ENCODE peak calls at places on chromosomes 3 and 15, in four cellular contexts. N is OCI-LY7, P is upper lobe of left lung, L is breast epithelium. H is an unnamed sample.

GRCh38 chr3:119323401-119324107 is 29.4 kb downstream of the ARHGAP31 start:
- DNase-seq in N (no peak), P (no peak), L (no peak), H (peak)

GRCh38 chr3:112048911-112049310 is 14.4 kb downstream of the TMPRSS7 start:
- DNase-seq in N (no peak), P (peak), L (no peak), H (no peak)

GRCh38 chr3:171108066-171108465 is 81.5 kb upstream of the SLC2A2 start:
- DNase-seq in N (no peak), P (no peak), L (no peak), H (no peak)

GRCh38 chr3:197465996-197466549 is 89.7 kb downstream of the BDH1 start:
- DNase-seq in N (no peak), P (no peak), L (no peak), H (no peak)

GRCh38 chr3:45623846-45624245 is 29.3 kb downstream of the LIMD1 start:
- DNase-seq in N (no peak), P (no peak), L (no peak), H (no peak)

GRCh38 chr3:101513419-101513986 is 491 bp upstream of the SENP7 start:
- DNase-seq in N (no peak), P (no peak), L (no peak), H (no peak)

GRCh38 chr3:3368336-3368735 is 188.8 kb upstream of the CRBN start:
- DNase-seq in N (no peak), P (no peak), L (no peak), H (no peak)

GRCh38 chr3:39972508-39972907 is 163.1 kb downstream of the MYRIP start:
- DNase-seq in N (no peak), P (no peak), L (no peak), H (no peak)

GRCh38 chr3:13685721-13686120 is 136.8 kb downstream of the FBLN2 start:
- DNase-seq in N (no peak), P (no peak), L (no peak), H (no peak)

GRCh38 chr15:95733931-95734330 is 596.6 kb upstream of the NR2F2 start:
- DNase-seq in N (no peak), P (no peak), L (no peak), H (no peak)

GRCh38 chr15:95739161-95739560 is 591.3 kb upstream of the NR2F2 start:
- DNase-seq in N (no peak), P (no peak), L (no peak), H (no peak)

GRCh38 chr15:95737051-95737450 is 593.4 kb upstream of the NR2F2 start:
- DNase-seq in N (no peak), P (no peak), L (no peak), H (no peak)

GRCh38 chr15:95734422-95735316 is 595.8 kb upstream of the NR2F2 start:
- DNase-seq in N (no peak), P (no peak), L (no peak), H (no peak)
- H3K27ac ChIP-seq in N (no peak), P (no peak), L (no peak), H (no peak)

DNA sequence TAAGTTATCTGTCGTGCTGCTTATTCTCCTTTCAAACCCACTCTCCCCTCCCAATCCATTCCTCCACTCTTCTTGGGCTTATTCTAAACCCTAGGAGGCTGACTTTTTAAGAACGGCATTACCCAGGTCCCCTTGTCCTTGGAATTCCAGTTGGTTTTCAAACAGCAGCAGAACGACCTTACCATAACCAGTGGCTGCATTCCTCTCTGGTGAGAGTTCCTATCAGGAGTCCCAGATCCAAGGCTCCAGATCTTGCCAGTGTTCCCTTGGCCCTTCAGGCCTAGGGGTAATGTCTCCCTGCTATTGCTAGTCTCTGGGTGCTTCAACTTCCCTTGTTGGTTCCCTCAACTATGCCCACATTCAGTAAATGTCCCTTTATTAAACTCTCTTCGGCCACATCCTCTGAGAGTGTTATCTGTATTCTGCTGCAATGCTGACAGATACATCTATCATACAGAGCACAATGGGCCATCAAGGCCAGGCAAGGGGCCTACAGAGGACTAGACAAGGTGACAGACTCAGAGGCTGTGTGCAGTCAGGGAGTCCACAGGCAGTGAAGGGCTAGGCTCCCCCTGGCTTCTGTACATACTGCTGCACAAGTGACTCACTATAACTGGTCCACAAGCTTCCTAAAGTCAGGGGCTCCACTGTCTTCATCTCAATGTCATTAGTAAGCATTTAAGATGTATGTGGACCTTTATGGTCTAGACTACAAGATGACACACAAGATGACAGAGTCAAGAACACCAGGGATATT is 10.1 kb downstream of the LYSMD2 start:
- DNase-seq in N (no peak), P (no peak), L (no peak), H (no peak)
- TF ChIP-seq CTCF in N (peak), P (no peak), L (no peak), H (no peak)

DNA sequence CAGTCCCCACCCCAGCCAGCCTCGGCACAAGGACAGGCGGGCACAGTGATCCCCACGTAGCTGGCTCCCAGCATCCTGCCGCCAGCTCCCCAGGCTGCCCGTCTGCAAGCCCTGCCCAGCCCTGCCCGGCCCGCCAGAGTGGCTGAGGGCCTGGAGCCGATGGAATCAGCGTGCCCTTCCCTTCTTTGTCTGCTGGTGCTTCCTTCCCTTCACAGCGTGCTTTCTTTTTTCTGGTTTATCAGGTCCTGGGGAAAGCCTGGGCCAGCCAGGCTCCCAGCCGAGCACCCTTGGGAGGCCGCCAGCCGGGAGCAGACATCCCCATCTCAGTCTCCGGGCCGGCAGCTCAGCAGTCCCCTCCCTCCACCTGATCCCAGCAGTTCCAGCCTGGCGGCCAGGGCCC is 54.7 kb upstream of the SMAD6 start:
- DNase-seq in N (no peak), P (peak), L (peak), H (no peak)
- H3K27ac ChIP-seq in N (no peak), P (peak), L (peak), H (no peak)

DNA sequence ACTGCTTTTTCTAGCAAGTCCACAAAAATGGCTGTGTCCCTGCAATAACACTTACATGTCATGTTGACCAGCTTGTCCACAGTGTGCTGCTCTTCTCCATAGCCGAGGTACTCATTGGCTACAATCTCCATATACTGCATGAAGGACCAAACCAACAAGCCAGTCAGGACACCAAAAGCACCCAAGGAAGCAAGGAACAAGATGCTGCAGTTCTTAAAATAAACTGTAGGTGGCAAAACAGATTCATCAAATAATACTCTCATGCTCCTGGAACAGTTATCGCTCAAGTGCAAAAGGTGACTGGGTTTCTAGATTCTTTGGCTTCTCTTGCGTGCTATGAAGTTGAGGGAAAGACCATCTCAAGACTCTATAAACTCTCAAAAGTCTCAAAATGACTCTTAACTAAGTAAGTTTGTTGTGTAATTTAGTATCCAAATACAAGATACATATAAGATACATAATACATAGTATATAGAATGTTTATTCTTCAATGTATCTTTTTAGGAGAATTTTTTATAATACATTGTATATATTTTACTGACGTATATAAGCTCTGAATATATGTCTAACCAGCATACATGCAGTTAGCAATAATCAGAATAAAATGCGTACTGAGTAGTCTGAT is 57.0 kb downstream of the NEK10 start:
- DNase-seq in N (peak), P (no peak), L (no peak), H (no peak)
- TF ChIP-seq CTCF in N (peak), P (peak), L (peak), H (peak)

GRCh38 chr15:74386496-74387140 is 19.2 kb upstream of the CYP11A1 start:
- DNase-seq in N (no peak), P (no peak), L (no peak), H (no peak)

GRCh38 chr15:74383286-74383685 is 15.8 kb upstream of the CYP11A1 start:
- DNase-seq in N (no peak), P (no peak), L (no peak), H (no peak)

GRCh38 chr15:74385442-74386132 is 18.1 kb upstream of the CYP11A1 start:
- DNase-seq in N (no peak), P (no peak), L (no peak), H (no peak)

GRCh38 chr15:74383695-74384565 is 16.5 kb upstream of the CYP11A1 start:
- DNase-seq in N (peak), P (no peak), L (no peak), H (no peak)

DNA sequence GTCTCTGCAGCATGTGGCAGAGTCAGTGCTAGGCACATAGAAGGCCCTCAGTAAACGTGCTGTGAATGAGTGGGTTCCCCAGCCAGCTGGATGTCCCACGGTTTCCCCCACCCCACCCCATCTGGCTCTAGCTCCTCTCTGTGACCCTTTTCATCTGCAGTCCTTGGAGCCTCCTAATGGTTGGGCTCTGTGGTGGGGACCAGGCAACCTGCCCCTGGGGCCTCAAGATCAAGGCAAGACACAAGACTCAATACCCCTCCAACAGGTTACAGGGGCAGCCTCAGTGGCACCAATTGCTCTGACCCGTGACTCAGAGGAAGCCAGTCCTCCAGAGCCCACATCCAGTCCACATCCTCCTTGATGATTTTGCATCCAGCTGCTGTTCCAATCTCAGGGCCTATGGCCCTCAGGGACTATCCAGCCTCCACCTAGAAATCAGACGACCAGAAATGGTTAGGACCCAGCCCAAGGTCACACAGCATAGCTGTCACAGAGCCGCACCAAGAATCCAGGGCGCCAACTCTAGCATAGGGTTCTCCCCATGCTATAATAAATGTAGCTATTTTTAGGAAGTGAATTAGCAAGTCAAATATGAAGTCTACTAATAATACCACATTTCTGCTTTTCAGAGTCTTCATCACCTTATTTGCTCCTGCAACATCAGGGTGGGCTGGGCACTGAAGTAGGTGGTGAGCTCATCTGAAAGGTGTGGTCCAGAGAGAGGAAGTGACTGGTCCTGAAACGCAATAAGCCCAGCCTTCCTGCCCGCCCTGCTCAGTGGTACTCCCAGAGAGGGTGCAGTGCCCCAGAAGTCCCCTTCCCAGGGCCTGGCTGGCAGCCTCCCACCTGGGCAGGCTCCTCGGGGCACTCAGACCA is 17.4 kb upstream of the CYP11A1 start:
- DNase-seq in N (peak), P (peak), L (no peak), H (peak)
- H3K27ac ChIP-seq in N (peak), P (peak), L (peak), H (peak)

DNA sequence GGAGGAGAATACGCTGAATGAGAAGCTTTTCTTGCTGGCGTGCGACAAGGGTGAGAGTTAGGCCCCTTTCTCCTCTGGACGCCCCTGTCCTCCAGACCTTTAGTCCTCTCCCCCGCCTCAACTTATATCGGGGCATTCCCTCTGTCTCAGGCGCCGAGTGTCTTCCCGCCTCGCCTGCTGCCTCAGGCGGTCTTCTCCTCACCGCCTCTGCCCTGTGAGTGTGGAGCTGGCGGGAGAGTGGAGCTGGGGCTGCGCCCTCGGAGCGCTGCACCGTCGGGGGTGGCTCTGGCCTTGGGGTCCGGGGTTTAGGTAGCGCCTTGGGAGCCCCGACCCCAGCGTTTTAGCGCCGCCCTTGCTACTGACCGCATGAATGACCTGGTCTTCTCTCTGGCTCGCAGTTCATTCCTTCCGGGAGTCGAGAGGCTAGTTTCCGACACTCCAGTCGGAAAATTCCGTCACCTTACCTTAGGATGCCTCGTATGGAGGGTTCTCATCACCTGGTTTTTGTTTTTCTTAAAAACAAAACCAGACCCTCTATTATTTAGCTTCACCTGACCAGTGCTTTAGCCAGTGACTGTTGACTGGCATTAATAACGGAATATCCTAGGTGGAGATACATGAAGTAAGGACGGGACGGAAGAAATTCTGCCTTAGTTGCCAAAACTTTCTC is 983 bp downstream of the TRPC1 start:
- DNase-seq in N (no peak), P (peak), L (no peak), H (peak)
- TF ChIP-seq CTCF in N (no peak), P (no peak), L (no peak), H (no peak)

H was measured in CD4-positive, alpha-beta T cell.